ENCODE peak calls at places on chromosomes 5 and 9, in eight cellular contexts. X is Right ventricle myocardium inferior, V is GM03348, Z is astrocyte of the spinal cord, J is T-helper 1 cell, A is NAMALWA, Y is GM23338, T is progenitor cell of endocrine pancreas. B is an unnamed sample.

GRCh38 chr5:180806351-180807011 is 3.9 kb upstream of the MGAT1 start:
- DNase-seq in A (peak), T (no peak), V (no peak), Z (no peak), Y (no peak), J (no peak), X (no peak), B (no peak)

GRCh38 chr9:38035873-38036272 is 33.2 kb downstream of the SHB start:
- DNase-seq in X (no peak), A (no peak), T (no peak), Z (peak), Y (no peak), J (no peak), V (peak), B (peak)

GRCh38 chr9:98118640-98119601 is at the start of gene TRIM14:
- DNase-seq in V (peak), Y (peak), X (peak), T (peak), J (peak), Z (peak), A (peak), B (peak)

GRCh38 chr5:78574731-78575161 is 73.8 kb downstream of the LHFPL2 start:
- DNase-seq in Z (peak), V (no peak), X (no peak), T (no peak), Y (no peak), A (no peak), J (no peak), B (peak)

GRCh38 chr5:147658293-147658932 is 124.1 kb downstream of the JAKMIP2 start:
- DNase-seq in A (no peak), X (no peak), Z (peak), V (no peak), Y (no peak), J (no peak), T (no peak), B (no peak)

GRCh38 chr9:72526901-72527800 is 5.7 kb downstream of the TMC1 start:
- DNase-seq in X (peak), Z (peak), V (peak), Y (peak), J (peak), A (no peak), T (no peak), B (peak)

GRCh38 chr9:77030045-77030444 is 10.6 kb downstream of the FOXB2 start:
- DNase-seq in J (no peak), A (no peak), V (no peak), Z (no peak), T (no peak), Y (no peak), X (no peak), B (no peak)

GRCh38 chr5:169637856-169638190 is 748 bp downstream of the DOCK2 start:
- DNase-seq in V (no peak), J (peak), Z (no peak), T (no peak), X (peak), Y (no peak), A (peak), B (no peak)

GRCh38 chr5:126481243-126481642 is 58.0 kb downstream of the GRAMD2B start:
- DNase-seq in Y (no peak), V (no peak), X (no peak), A (no peak), T (no peak), Z (peak), J (no peak), B (peak)

GRCh38 chr5:1952456-1953099 is 69.9 kb upstream of the IRX4 start:
- DNase-seq in J (no peak), A (no peak), X (no peak), Z (no peak), T (no peak), V (no peak), Y (peak), B (no peak)

GRCh38 chr5:144504929-144505578 is 334.4 kb downstream of the KCTD16 start:
- DNase-seq in V (no peak), Z (no peak), T (no peak), A (no peak), Y (peak), X (no peak), J (no peak), B (no peak)

B was measured in iris pigment epithelial cell.